ENCODE peak calls at places on chromosomes 2 and 18, in ten cellular contexts. One of them, this sample, is unnamed.

GRCh38 chr18:10878703-10879102 is 270.7 kb downstream of the PIEZO2 start:
- DNase-seq in lower lobe of right lung: no peak
- DNase-seq in ovary: no peak
- DNase-seq in body of pancreas: peak; percentile 70
- DNase-seq in IMR-90: no peak
- DNase-seq in HCT116: no peak
- DNase-seq in left ventricle myocardium inferior: no peak
- DNase-seq in pancreas: peak; percentile 60
- DNase-seq in AG04450: no peak
- DNase-seq in transverse colon: peak; percentile 40
- DNase-seq in this sample: no peak

GRCh38 chr2:216344206-216344957 is 27.9 kb downstream of the MARCHF4 start:
- DNase-seq in lower lobe of right lung: no peak
- DNase-seq in ovary: no peak
- DNase-seq in body of pancreas: no peak
- DNase-seq in IMR-90: no peak
- DNase-seq in HCT116: no peak
- DNase-seq in left ventricle myocardium inferior: no peak
- DNase-seq in pancreas: no peak
- DNase-seq in AG04450: no peak
- DNase-seq in transverse colon: no peak
- DNase-seq in this sample: no peak

GRCh38 chr2:44005831-44006230 is 10.0 kb upstream of the LRPPRC start:
- DNase-seq in lower lobe of right lung: no peak
- DNase-seq in ovary: no peak
- DNase-seq in body of pancreas: no peak
- DNase-seq in IMR-90: peak; percentile 34
- DNase-seq in HCT116: no peak
- DNase-seq in left ventricle myocardium inferior: no peak
- DNase-seq in pancreas: no peak
- DNase-seq in AG04450: no peak
- DNase-seq in transverse colon: no peak
- DNase-seq in this sample: no peak

GRCh38 chr2:13550832-13551231 is 834.1 kb downstream of the TRIB2 start:
- DNase-seq in lower lobe of right lung: no peak
- DNase-seq in ovary: no peak
- DNase-seq in body of pancreas: no peak
- DNase-seq in IMR-90: no peak
- DNase-seq in HCT116: no peak
- DNase-seq in left ventricle myocardium inferior: no peak
- DNase-seq in pancreas: no peak
- DNase-seq in AG04450: no peak
- DNase-seq in transverse colon: no peak
- DNase-seq in this sample: no peak

GRCh38 chr2:212357606-212358005 is 181.0 kb downstream of the ERBB4 start:
- DNase-seq in lower lobe of right lung: no peak
- DNase-seq in ovary: no peak
- DNase-seq in body of pancreas: no peak
- DNase-seq in IMR-90: no peak
- DNase-seq in HCT116: no peak
- DNase-seq in left ventricle myocardium inferior: no peak
- DNase-seq in pancreas: no peak
- DNase-seq in AG04450: no peak
- DNase-seq in transverse colon: no peak
- DNase-seq in this sample: no peak

GRCh38 chr2:158134655-158135054 is 33.0 kb downstream of the UPP2 start:
- DNase-seq in lower lobe of right lung: no peak
- DNase-seq in ovary: no peak
- DNase-seq in body of pancreas: peak; percentile 29
- DNase-seq in IMR-90: no peak
- DNase-seq in HCT116: no peak
- DNase-seq in left ventricle myocardium inferior: no peak
- DNase-seq in pancreas: no peak
- DNase-seq in AG04450: no peak
- DNase-seq in transverse colon: peak; percentile 68
- DNase-seq in this sample: peak; percentile 73

GRCh38 chr2:26184555-26185303 is 11.8 kb downstream of the GAREM2 start:
- DNase-seq in lower lobe of right lung: peak; percentile 92
- DNase-seq in ovary: peak; percentile 94
- DNase-seq in body of pancreas: peak; percentile 89
- DNase-seq in IMR-90: peak; percentile 78
- DNase-seq in HCT116: peak; percentile 15
- DNase-seq in left ventricle myocardium inferior: peak; percentile 86
- DNase-seq in pancreas: peak; percentile 89
- DNase-seq in AG04450: peak; percentile 45
- DNase-seq in transverse colon: peak; percentile 88
- DNase-seq in this sample: peak; percentile 92

GRCh38 chr2:111652038-111652437 is 232.0 kb downstream of the ANAPC1 start:
- DNase-seq in lower lobe of right lung: no peak
- DNase-seq in ovary: no peak
- DNase-seq in body of pancreas: no peak
- DNase-seq in IMR-90: no peak
- DNase-seq in HCT116: no peak
- DNase-seq in left ventricle myocardium inferior: no peak
- DNase-seq in pancreas: no peak
- DNase-seq in AG04450: no peak
- DNase-seq in transverse colon: no peak
- DNase-seq in this sample: no peak

GRCh38 chr2:235555356-235555755 is 61.5 kb downstream of the AGAP1 start:
- DNase-seq in lower lobe of right lung: no peak
- DNase-seq in ovary: no peak
- DNase-seq in body of pancreas: no peak
- DNase-seq in IMR-90: no peak
- DNase-seq in HCT116: no peak
- DNase-seq in left ventricle myocardium inferior: no peak
- DNase-seq in pancreas: no peak
- DNase-seq in AG04450: no peak
- DNase-seq in transverse colon: no peak
- DNase-seq in this sample: no peak

GRCh38 chr2:45874324-45874723 is 222.8 kb downstream of the PRKCE start:
- DNase-seq in lower lobe of right lung: no peak
- DNase-seq in ovary: no peak
- DNase-seq in body of pancreas: peak; percentile 96
- DNase-seq in IMR-90: no peak
- DNase-seq in HCT116: no peak
- DNase-seq in left ventricle myocardium inferior: peak; percentile 76
- DNase-seq in pancreas: peak; percentile 93
- DNase-seq in AG04450: no peak
- DNase-seq in transverse colon: peak; percentile 36
- DNase-seq in this sample: peak; percentile 35

GRCh38 chr18:42719221-42719620 is 396.3 kb downstream of the RIT2 start:
- DNase-seq in lower lobe of right lung: no peak
- DNase-seq in ovary: no peak
- DNase-seq in body of pancreas: no peak
- DNase-seq in IMR-90: no peak
- DNase-seq in HCT116: no peak
- DNase-seq in left ventricle myocardium inferior: no peak
- DNase-seq in pancreas: no peak
- DNase-seq in AG04450: no peak
- DNase-seq in transverse colon: no peak
- DNase-seq in this sample: no peak

GRCh38 chr2:216842634-216843033 is 17.2 kb downstream of the TNP1 start:
- DNase-seq in lower lobe of right lung: no peak
- DNase-seq in ovary: peak; percentile 71
- DNase-seq in body of pancreas: peak; percentile 16
- DNase-seq in IMR-90: no peak
- DNase-seq in HCT116: no peak
- DNase-seq in left ventricle myocardium inferior: peak; percentile 68
- DNase-seq in pancreas: no peak
- DNase-seq in AG04450: no peak
- DNase-seq in transverse colon: peak; percentile 11
- DNase-seq in this sample: peak; percentile 34

GRCh38 chr2:45944075-45944474 is 292.6 kb downstream of the PRKCE start:
- DNase-seq in lower lobe of right lung: no peak
- DNase-seq in ovary: no peak
- DNase-seq in body of pancreas: no peak
- DNase-seq in IMR-90: peak; percentile 81
- DNase-seq in HCT116: peak; percentile 80
- DNase-seq in left ventricle myocardium inferior: no peak
- DNase-seq in pancreas: no peak
- DNase-seq in AG04450: peak; percentile 34
- DNase-seq in transverse colon: no peak
- DNase-seq in this sample: no peak

GRCh38 chr18:9631814-9632496 is 17.6 kb upstream of the PPP4R1 start:
- DNase-seq in lower lobe of right lung: no peak
- DNase-seq in ovary: no peak
- DNase-seq in body of pancreas: no peak
- DNase-seq in IMR-90: peak; percentile 96
- DNase-seq in HCT116: peak; percentile 73
- DNase-seq in left ventricle myocardium inferior: no peak
- DNase-seq in pancreas: no peak
- DNase-seq in AG04450: peak; percentile 67
- DNase-seq in transverse colon: no peak
- DNase-seq in this sample: no peak

GRCh38 chr2:182503886-182504285 is 77.0 kb upstream of the PDE1A start:
- DNase-seq in lower lobe of right lung: no peak
- DNase-seq in ovary: no peak
- DNase-seq in body of pancreas: no peak
- DNase-seq in IMR-90: peak; percentile 88
- DNase-seq in HCT116: no peak
- DNase-seq in left ventricle myocardium inferior: no peak
- DNase-seq in pancreas: no peak
- DNase-seq in AG04450: peak; percentile 32
- DNase-seq in transverse colon: no peak
- DNase-seq in this sample: no peak

GRCh38 chr2:233743464-233744259 is 14.8 kb downstream of the UGT1A3 start:
- DNase-seq in lower lobe of right lung: no peak
- DNase-seq in ovary: no peak
- DNase-seq in body of pancreas: no peak
- DNase-seq in IMR-90: no peak
- DNase-seq in HCT116: no peak
- DNase-seq in left ventricle myocardium inferior: no peak
- DNase-seq in pancreas: no peak
- DNase-seq in AG04450: no peak
- DNase-seq in transverse colon: no peak
- DNase-seq in this sample: peak; percentile 51

GRCh38 chr18:46296656-46297055 is 192.5 kb downstream of the HAUS1 start:
- DNase-seq in lower lobe of right lung: no peak
- DNase-seq in ovary: no peak
- DNase-seq in body of pancreas: no peak
- DNase-seq in IMR-90: no peak
- DNase-seq in HCT116: no peak
- DNase-seq in left ventricle myocardium inferior: no peak
- DNase-seq in pancreas: no peak
- DNase-seq in AG04450: no peak
- DNase-seq in transverse colon: no peak
- DNase-seq in this sample: no peak
- TF ChIP-seq CTCF in lower lobe of right lung: no peak
- TF ChIP-seq CTCF in ovary: no peak
- TF ChIP-seq CTCF in body of pancreas: no peak
- TF ChIP-seq CTCF in IMR-90: no peak
- TF ChIP-seq CTCF in HCT116: no peak
- TF ChIP-seq CTCF in left ventricle myocardium inferior: no peak
- TF ChIP-seq CTCF in pancreas: no peak
- TF ChIP-seq CTCF in AG04450: no peak
- TF ChIP-seq CTCF in transverse colon: no peak
- TF ChIP-seq CTCF in this sample: no peak

GRCh38 chr18:71324356-71324755 is 1035.5 kb downstream of the SOCS6 start:
- DNase-seq in lower lobe of right lung: no peak
- DNase-seq in ovary: no peak
- DNase-seq in body of pancreas: no peak
- DNase-seq in IMR-90: no peak
- DNase-seq in HCT116: no peak
- DNase-seq in left ventricle myocardium inferior: no peak
- DNase-seq in pancreas: no peak
- DNase-seq in AG04450: no peak
- DNase-seq in transverse colon: no peak
- DNase-seq in this sample: no peak
- H3K9me3 ChIP-seq in lower lobe of right lung: no peaks in the 10 kb centered on the region
- H3K9me3 ChIP-seq in ovary: no peaks in the 10 kb centered on the region
- H3K9me3 ChIP-seq in body of pancreas: no peaks in the 10 kb centered on the region
- H3K9me3 ChIP-seq in IMR-90: peaks cover 10% of the 10 kb centered on the region
- H3K9me3 ChIP-seq in HCT116: peaks cover 10% of the 10 kb centered on the region
- H3K9me3 ChIP-seq in left ventricle myocardium inferior: no peaks in the 10 kb centered on the region
- H3K9me3 ChIP-seq in pancreas: no peaks in the 10 kb centered on the region
- H3K9me3 ChIP-seq in AG04450: peaks cover 3% of the 10 kb centered on the region
- H3K9me3 ChIP-seq in transverse colon: no peaks in the 10 kb centered on the region
- H3K9me3 ChIP-seq in this sample: no peaks in the 10 kb centered on the region

GRCh38 chr2:203720011-203720410 is 13.6 kb downstream of the CD28 start:
- DNase-seq in lower lobe of right lung: no peak
- DNase-seq in ovary: no peak
- DNase-seq in body of pancreas: no peak
- DNase-seq in IMR-90: no peak
- DNase-seq in HCT116: no peak
- DNase-seq in left ventricle myocardium inferior: no peak
- DNase-seq in pancreas: no peak
- DNase-seq in AG04450: no peak
- DNase-seq in transverse colon: no peak
- DNase-seq in this sample: no peak

GRCh38 chr2:203721770-203722169 is 15.3 kb downstream of the CD28 start:
- DNase-seq in lower lobe of right lung: no peak
- DNase-seq in ovary: no peak
- DNase-seq in body of pancreas: no peak
- DNase-seq in IMR-90: no peak
- DNase-seq in HCT116: no peak
- DNase-seq in left ventricle myocardium inferior: no peak
- DNase-seq in pancreas: no peak
- DNase-seq in AG04450: no peak
- DNase-seq in transverse colon: no peak
- DNase-seq in this sample: no peak

GRCh38 chr2:203719456-203719855 is 13.0 kb downstream of the CD28 start:
- DNase-seq in lower lobe of right lung: no peak
- DNase-seq in ovary: no peak
- DNase-seq in body of pancreas: no peak
- DNase-seq in IMR-90: no peak
- DNase-seq in HCT116: no peak
- DNase-seq in left ventricle myocardium inferior: no peak
- DNase-seq in pancreas: no peak
- DNase-seq in AG04450: no peak
- DNase-seq in transverse colon: no peak
- DNase-seq in this sample: no peak

GRCh38 chr2:203722411-203722810 is 16.0 kb downstream of the CD28 start:
- DNase-seq in lower lobe of right lung: no peak
- DNase-seq in ovary: no peak
- DNase-seq in body of pancreas: no peak
- DNase-seq in IMR-90: peak; percentile 47
- DNase-seq in HCT116: no peak
- DNase-seq in left ventricle myocardium inferior: no peak
- DNase-seq in pancreas: no peak
- DNase-seq in AG04450: no peak
- DNase-seq in transverse colon: no peak
- DNase-seq in this sample: no peak

GRCh38 chr2:203720922-203721672 is 14.7 kb downstream of the CD28 start:
- DNase-seq in lower lobe of right lung: no peak
- DNase-seq in ovary: no peak
- DNase-seq in body of pancreas: no peak
- DNase-seq in IMR-90: no peak
- DNase-seq in HCT116: no peak
- DNase-seq in left ventricle myocardium inferior: no peak
- DNase-seq in pancreas: no peak
- DNase-seq in AG04450: no peak
- DNase-seq in transverse colon: no peak
- DNase-seq in this sample: no peak
- TF ChIP-seq CTCF in lower lobe of right lung: no peak
- TF ChIP-seq CTCF in ovary: no peak
- TF ChIP-seq CTCF in body of pancreas: no peak
- TF ChIP-seq CTCF in IMR-90: no peak
- TF ChIP-seq CTCF in HCT116: no peak
- TF ChIP-seq CTCF in left ventricle myocardium inferior: no peak
- TF ChIP-seq CTCF in pancreas: no peak
- TF ChIP-seq CTCF in AG04450: no peak
- TF ChIP-seq CTCF in transverse colon: no peak
- TF ChIP-seq CTCF in this sample: no peak

GRCh38 chr2:16194096-16194390 is 253.7 kb downstream of the MYCN start:
- DNase-seq in lower lobe of right lung: no peak
- DNase-seq in ovary: no peak
- DNase-seq in body of pancreas: no peak
- DNase-seq in IMR-90: no peak
- DNase-seq in HCT116: no peak
- DNase-seq in left ventricle myocardium inferior: no peak
- DNase-seq in pancreas: no peak
- DNase-seq in AG04450: no peak
- DNase-seq in transverse colon: no peak
- DNase-seq in this sample: no peak
- H3K9me3 ChIP-seq in lower lobe of right lung: no peaks in the 10 kb centered on the region
- H3K9me3 ChIP-seq in ovary: no peaks in the 10 kb centered on the region
- H3K9me3 ChIP-seq in body of pancreas: no peaks in the 10 kb centered on the region
- H3K9me3 ChIP-seq in IMR-90: peaks cover 43% of the 10 kb centered on the region
- H3K9me3 ChIP-seq in HCT116: no peaks in the 10 kb centered on the region
- H3K9me3 ChIP-seq in left ventricle myocardium inferior: no peaks in the 10 kb centered on the region
- H3K9me3 ChIP-seq in pancreas: no peaks in the 10 kb centered on the region
- H3K9me3 ChIP-seq in AG04450: peaks cover 48% of the 10 kb centered on the region
- H3K9me3 ChIP-seq in transverse colon: no peaks in the 10 kb centered on the region
- H3K9me3 ChIP-seq in this sample: no peaks in the 10 kb centered on the region